ENCODE peak calls at places on chromosome 22, in five cellular contexts. M is lung; I is IMR-90; K is ecto neural progenitor cell; V is stimulated activated CD8-positive, alpha-beta memory T cell treated with anti-CD3 and anti-CD28 coated beads, Interleukin-12 subunit alpha, Interleukin-12 subunit beta, amount 100 ng/mL, for 1 hour. J is an unnamed sample.

GRCh38 chr22:45211435-45211834 is 29.3 kb downstream of the KIAA0930 start:
- DNase-seq in M (no peak), I (no peak), K (no peak), V (no peak), J (no peak)

GRCh38 chr22:31079095-31079642 is 1.9 kb upstream of the SMTN start:
- DNase-seq in M (no peak), I (no peak), K (no peak), V (no peak), J (peak)

GRCh38 chr22:21074092-21074715 is 28.5 kb downstream of the LRRC74B start:
- DNase-seq in M (no peak), I (peak), K (peak), V (no peak), J (no peak)

GRCh38 chr22:38085056-38085455 is 1.1 kb upstream of the SLC16A8 start:
- DNase-seq in M (no peak), I (no peak), K (no peak), V (no peak), J (no peak)

GRCh38 chr22:48896766-48897637 is 930.7 kb downstream of the BRD1 start:
- DNase-seq in M (no peak), I (no peak), K (peak), V (no peak), J (no peak)

GRCh38 chr22:42719656-42720262 is 911 bp downstream of the A4GALT start:
- DNase-seq in M (no peak), I (no peak), K (peak), V (no peak), J (no peak)

GRCh38 chr22:48919187-48919590 is 908.5 kb downstream of the BRD1 start:
- DNase-seq in M (no peak), I (no peak), K (peak), V (no peak), J (peak)

GRCh38 chr22:47125603-47126002 is 363.2 kb downstream of the TBC1D22A start:
- DNase-seq in M (no peak), I (no peak), K (no peak), V (no peak), J (no peak)

GRCh38 chr22:33361581-33361980 is 303.4 kb upstream of the SYN3 start:
- DNase-seq in M (no peak), I (peak), K (no peak), V (no peak), J (no peak)

GRCh38 chr22:42820075-42820763 is 36.9 kb downstream of the ARFGAP3 start:
- DNase-seq in M (no peak), I (peak), K (no peak), V (no peak), J (no peak)

GRCh38 chr22:19746726-19747125 is 13.9 kb upstream of the TBX1 start:
- DNase-seq in M (no peak), I (no peak), K (no peak), V (no peak), J (no peak)

GRCh38 chr22:38864361-38865191 is 7.4 kb downstream of the CBX6 start:
- DNase-seq in M (no peak), I (no peak), K (peak), V (no peak), J (no peak)

GRCh38 chr22:26580240-26580962 is 9.5 kb downstream of the TPST2 start:
- DNase-seq in M (no peak), I (no peak), K (no peak), V (no peak), J (no peak)

GRCh38 chr22:19287076-19287724 is 4.3 kb downstream of the CLTCL1 start:
- DNase-seq in M (no peak), I (peak), K (no peak), V (no peak), J (peak)

GRCh38 chr22:33697640-33698039 is 222.6 kb downstream of the LARGE1 start:
- DNase-seq in M (no peak), I (peak), K (no peak), V (no peak), J (no peak)

GRCh38 chr22:26828311-26828710 is 170.9 kb downstream of the MIAT start:
- DNase-seq in M (no peak), I (no peak), K (no peak), V (no peak), J (no peak)

GRCh38 chr22:46003271-46004091 is 26.5 kb upstream of the WNT7B start:
- DNase-seq in M (no peak), I (no peak), K (no peak), V (no peak), J (no peak)

GRCh38 chr22:38069372-38070249 is 12.4 kb downstream of the PICK1 start:
- DNase-seq in M (no peak), I (peak), K (peak), V (no peak), J (no peak)

GRCh38 chr22:29369460-29369859 is 18.9 kb downstream of the AP1B1 start:
- DNase-seq in M (peak), I (peak), K (peak), V (no peak), J (no peak)

GRCh38 chr22:26065847-26066246 is 103.4 kb upstream of the SEZ6L start:
- DNase-seq in M (no peak), I (no peak), K (no peak), V (no peak), J (peak)

GRCh38 chr22:22099833-22100812 is 117.5 kb upstream of the TOP3B start:
- DNase-seq in M (no peak), I (peak), K (no peak), V (no peak), J (no peak)

GRCh38 chr22:19477321-19478085 is 1.5 kb downstream of the UFD1 start:
- DNase-seq in M (no peak), I (peak), K (no peak), V (no peak), J (no peak)

GRCh38 chr22:21764038-21764804 is 28.6 kb upstream of the YPEL1 start:
- DNase-seq in M (no peak), I (no peak), K (no peak), V (no peak), J (no peak)

GRCh38 chr22:33539902-33540751 is 380.1 kb downstream of the LARGE1 start:
- DNase-seq in M (peak), I (peak), K (no peak), V (no peak), J (no peak)

GRCh38 chr22:38881464-38881871 is 9.5 kb upstream of the CBX6 start:
- DNase-seq in M (peak), I (peak), K (no peak), V (no peak), J (no peak)

GRCh38 chr22:49192180-49192856 is 635.4 kb downstream of the BRD1 start:
- DNase-seq in M (no peak), I (no peak), K (no peak), V (no peak), J (peak)

GRCh38 chr22:42417645-42418303 is 14.4 kb downstream of the NFAM1 start:
- DNase-seq in M (no peak), I (no peak), K (no peak), V (no peak), J (no peak)

GRCh38 chr22:42986115-42986514 is 28.8 kb downstream of the PACSIN2 start:
- DNase-seq in M (no peak), I (no peak), K (no peak), V (no peak), J (no peak)

GRCh38 chr22:26406118-26406517 is 22.9 kb upstream of the ASPHD2 start:
- DNase-seq in M (no peak), I (peak), K (no peak), V (no peak), J (peak)

GRCh38 chr22:30286813-30287625 is 2.3 kb downstream of the CASTOR1 start:
- DNase-seq in M (peak), I (peak), K (peak), V (peak), J (peak)

GRCh38 chr22:46632646-46633249 is 12.6 kb downstream of the GRAMD4 start:
- DNase-seq in M (no peak), I (no peak), K (no peak), V (no peak), J (no peak)

GRCh38 chr22:35418088-35418487 is 18.1 kb downstream of the MCM5 start:
- DNase-seq in M (no peak), I (peak), K (no peak), V (no peak), J (no peak)

GRCh38 chr22:42294034-42294985 is 23.9 kb upstream of the TCF20 start:
- DNase-seq in M (no peak), I (peak), K (peak), V (no peak), J (no peak)

GRCh38 chr22:50530280-50530856 is 556 bp upstream of the TYMP start:
- DNase-seq in M (peak), I (peak), K (no peak), V (no peak), J (no peak)

GRCh38 chr22:36879775-36880174 is 19.0 kb downstream of the NCF4 start:
- DNase-seq in M (no peak), I (no peak), K (no peak), V (no peak), J (no peak)

GRCh38 chr22:44182591-44183588 is 2.2 kb downstream of the PARVG start:
- DNase-seq in M (peak), I (no peak), K (no peak), V (peak), J (no peak)

J was measured in NCI-H510A treated with DMSO at 0.1 percent for 48 hours.